ENCODE peak calls at places on chromosomes 2 and 18, in five cellular contexts. E, C, W, T and P are unnamed samples.

GRCh38 chr2:26172866-26173595 is at the start of gene GAREM2:
- DNase-seq in E (no peak), C (no peak), T (no peak), W (no peak), P (no peak)

GRCh38 chr18:8977166-8977565 is 125.3 kb upstream of the NDUFV2 start:
- DNase-seq in C (no peak), T (no peak), W (no peak), E (no peak), P (no peak)

GRCh38 chr2:168583064-168583709 is 127.1 kb downstream of the CERS6 start:
- DNase-seq in C (no peak), W (no peak), E (no peak), T (no peak), P (no peak)

GRCh38 chr2:149422991-149423338 is 92.6 kb downstream of the LYPD6 start:
- DNase-seq in W (no peak), C (no peak), E (no peak), T (no peak), P (no peak)

GRCh38 chr2:160022162-160022561 is 40.3 kb downstream of the PLA2R1 start:
- DNase-seq in C (no peak), T (no peak), W (no peak), E (no peak), P (no peak)

GRCh38 chr2:53442783-53443182 is 324.8 kb upstream of the CHAC2 start:
- DNase-seq in W (no peak), E (no peak), T (no peak), C (peak; percentile 31), P (peak; percentile 60)

GRCh38 chr18:54888933-54889332 is 60.7 kb downstream of the RAB27B start:
- DNase-seq in C (no peak), T (no peak), W (no peak), E (no peak), P (no peak)

GRCh38 chr18:61528961-61529360 is 195.7 kb downstream of the CDH20 start:
- DNase-seq in W (no peak), C (peak; percentile 19), T (no peak), E (no peak), P (peak; percentile 88)

GRCh38 chr2:217976301-217976700 is 26.5 kb downstream of the TNS1 start:
- DNase-seq in W (no peak), T (no peak), E (peak; percentile 19), C (no peak), P (no peak)

GRCh38 chr2:172449916-172450550 is 22.6 kb downstream of the ITGA6 start:
- DNase-seq in C (no peak), T (no peak), E (no peak), W (no peak), P (no peak)